ENCODE peak calls at places on chromosome 16, in four cellular contexts. S is body of pancreas; T is CD4-positive, alpha-beta T cell; E is tibial nerve. B is an unnamed sample.

GRCh38 chr16:64089697-64090096 is 1032.2 kb downstream of the CDH11 start:
- DNase-seq in S (peak; percentile 8), T (no peak), E (peak; percentile 17), B (no peak)

GRCh38 chr16:71647391-71647790 is 21.4 kb downstream of the MARVELD3 start:
- DNase-seq in S (no peak), T (no peak), E (no peak), B (no peak)

GRCh38 chr16:7182510-7183109 is 150.0 kb upstream of the RBFOX1 start:
- DNase-seq in S (no peak), T (no peak), E (no peak), B (no peak)

GRCh38 chr16:19184823-19185509 is 16.9 kb downstream of the SYT17 start:
- DNase-seq in S (no peak), T (no peak), E (no peak), B (no peak)

GRCh38 chr16:49592507-49593422 is 219.2 kb downstream of the C16orf78 start:
- DNase-seq in S (peak; percentile 14), T (peak; percentile 24), E (no peak), B (peak; percentile 5)

GRCh38 chr16:72990003-72990521 is 57.9 kb downstream of the ZFHX3 start:
- DNase-seq in S (peak; percentile 60), T (no peak), E (peak; percentile 81), B (no peak)

GRCh38 chr16:50303605-50304466 is 37.5 kb downstream of the ADCY7 start:
- DNase-seq in S (no peak), T (no peak), E (no peak), B (no peak)

GRCh38 chr16:58661199-58661830 is 23.3 kb downstream of the SLC38A7 start:
- DNase-seq in S (peak; percentile 80), T (no peak), E (peak; percentile 24), B (no peak)

GRCh38 chr16:10878644-10879498 is 1.9 kb downstream of the CIITA start:
- DNase-seq in S (peak; percentile 59), T (no peak), E (peak; percentile 36), B (no peak)

GRCh38 chr16:56848056-56848936 is 16.7 kb upstream of the SLC12A3 start:
- DNase-seq in S (peak; percentile 56), T (no peak), E (no peak), B (no peak)

GRCh38 chr16:88975511-88976061 is 1.4 kb downstream of the CBFA2T3 start:
- DNase-seq in S (peak; percentile 19), T (no peak), E (no peak), B (no peak)

DNA sequence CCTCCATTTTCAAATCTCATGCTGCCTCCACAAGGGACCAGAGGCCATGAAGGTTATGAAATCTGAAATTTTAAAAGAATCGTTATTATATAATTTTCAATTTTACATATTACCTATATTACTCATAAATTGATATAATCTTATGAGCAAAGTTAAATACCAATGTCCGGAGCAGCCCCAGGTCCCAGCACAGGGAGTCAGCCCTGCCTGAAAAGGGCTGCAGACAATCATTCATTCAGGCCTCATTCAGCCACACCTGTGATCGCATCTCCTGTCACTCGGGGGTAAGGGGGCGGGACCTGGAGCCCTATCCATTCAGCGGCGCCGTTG is 172.5 kb downstream of the AHSP start:
- DNase-seq in S (no peak), T (no peak), E (no peak), B (no peak)
- H3K27ac ChIP-seq in S (peak overlapping the region; percentile 72), T (peak overlapping the region; percentile 88), E (peak overlapping the region; percentile 71), B (peak overlapping the region; percentile 91)

GRCh38 chr16:86095906-86096485 is 197.0 kb downstream of the IRF8 start:
- DNase-seq in S (no peak), T (no peak), E (no peak), B (no peak)

GRCh38 chr16:86095131-86095752 is 196.3 kb downstream of the IRF8 start:
- DNase-seq in S (no peak), T (no peak), E (no peak), B (no peak)

GRCh38 chr16:86091976-86092375 is 193.0 kb downstream of the IRF8 start:
- DNase-seq in S (no peak), T (no peak), E (no peak), B (no peak)

GRCh38 chr16:86092586-86093480 is 193.9 kb downstream of the IRF8 start:
- DNase-seq in S (no peak), T (no peak), E (no peak), B (no peak)

GRCh38 chr16:86093801-86094750 is 195.1 kb downstream of the IRF8 start:
- DNase-seq in S (no peak), T (no peak), E (no peak), B (no peak)
- TF ChIP-seq CTCF in S (no peak), T (no peak), E (no peak), B (no peak)

DNA sequence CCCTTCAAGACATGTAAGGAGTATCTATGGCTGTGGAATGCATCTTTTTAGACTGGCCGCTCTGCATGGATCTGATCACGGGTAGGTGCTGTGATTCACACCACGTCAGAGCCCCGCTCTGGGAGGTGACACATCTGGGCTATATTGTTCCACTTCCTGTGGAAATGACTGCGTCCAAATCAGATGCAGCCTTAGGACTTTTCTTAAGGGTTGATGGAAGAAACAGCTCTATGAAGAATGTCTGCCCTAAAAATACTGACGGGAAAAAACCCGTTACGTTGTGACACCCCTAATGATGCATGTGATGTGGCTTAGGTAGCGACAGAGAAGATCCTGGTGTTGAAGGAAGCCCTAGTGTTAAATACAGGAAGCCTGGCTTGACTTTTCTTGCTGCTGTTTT is 12.2 kb downstream of the BANP start:
- DNase-seq in S (no peak), T (peak; percentile 41), E (no peak), B (peak; percentile 70)
- H3K27ac ChIP-seq in S (no peak overlapping the region), T (peak overlapping the region; percentile 40), E (peak overlapping the region; percentile 85), B (peak overlapping the region; percentile 6)

GRCh38 chr16:15948532-15949209 is 745 bp upstream of the ABCC1 start:
- DNase-seq in S (peak; percentile 16), T (no peak), E (no peak), B (no peak)
- TF ChIP-seq CTCF in S (no peak), T (no peak), E (no peak), B (no peak)

GRCh38 chr16:12130691-12131302 is 154.3 kb downstream of the SNX29 start:
- DNase-seq in S (peak; percentile 60), T (no peak), E (no peak), B (no peak)
- H3K27ac ChIP-seq in S (no peak overlapping the region), T (no peak overlapping the region), E (no peak overlapping the region), B (no peak overlapping the region)

B was measured in CD8-positive, alpha-beta T cell.